ENCODE peak calls at places on chromosomes 13 and 19, in ten cellular contexts. W is esophagus squamous epithelium, G is HT-29, S is kidney tubule cell, U is breast epithelium, I is transverse colon, A is hypothalamus, O is fibroblast of pulmonary artery, E is EL, V is NCI-H1105. Y is an unnamed sample.

GRCh38 chr13:102402292-102402691 is 444 bp upstream of the FGF14 start:
- DNase-seq in G (no peak), W (no peak), S (peak), E (no peak), V (no peak), O (peak), I (peak), A (no peak), U (no peak), Y (no peak)

GRCh38 chr13:113009743-113010509 is 40.9 kb downstream of the MCF2L start:
- DNase-seq in U (no peak), A (no peak), O (peak), W (no peak), V (no peak), G (no peak), I (no peak), E (no peak), S (peak), Y (no peak)

GRCh38 chr13:21996049-21996448 is 325.2 kb downstream of the FGF9 start:
- DNase-seq in V (no peak), O (no peak), G (no peak), W (no peak), A (no peak), I (no peak), U (no peak), S (no peak), E (no peak), Y (no peak)

GRCh38 chr19:4652075-4652474 is 12.8 kb downstream of the TNFAIP8L1 start:
- DNase-seq in U (no peak), E (no peak), I (no peak), W (no peak), V (no peak), O (no peak), S (no peak), G (no peak), A (no peak), Y (no peak)

GRCh38 chr13:71285700-71286099 is 581.3 kb downstream of the DACH1 start:
- DNase-seq in I (no peak), W (no peak), V (no peak), U (no peak), A (no peak), E (no peak), G (peak), O (peak), S (no peak), Y (no peak)

GRCh38 chr19:41588497-41589209 is 12.7 kb downstream of the CEACAM21 start:
- DNase-seq in E (peak), O (peak), G (peak), V (no peak), W (no peak), I (no peak), A (no peak), S (peak), U (no peak), Y (no peak)

GRCh38 chr13:76213423-76213904 is 577.3 kb downstream of the LMO7 start:
- DNase-seq in W (no peak), O (no peak), G (no peak), S (no peak), V (no peak), U (no peak), E (no peak), I (no peak), A (no peak), Y (no peak)

GRCh38 chr19:16470911-16471811 is 609 bp downstream of the EPS15L1 start:
- DNase-seq in U (no peak), O (peak), W (no peak), A (no peak), E (peak), G (peak), I (peak), S (no peak), V (no peak), Y (peak)

GRCh38 chr13:46577656-46578589 is 25.0 kb downstream of the LRCH1 start:
- DNase-seq in S (no peak), I (no peak), U (no peak), W (no peak), V (no peak), O (no peak), E (peak), A (no peak), G (no peak), Y (no peak)

GRCh38 chr19:10292789-10293636 is 3.3 kb downstream of the ICAM5 start:
- DNase-seq in S (no peak), U (no peak), O (no peak), A (no peak), W (no peak), I (peak), G (no peak), E (no peak), V (no peak), Y (no peak)

GRCh38 chr13:32538234-32538620 is 368 bp downstream of the N4BP2L2 start:
- DNase-seq in V (no peak), O (peak), W (no peak), S (no peak), E (peak), U (peak), I (no peak), A (no peak), G (no peak), Y (peak)

GRCh38 chr13:112741835-112742570 is 52.2 kb downstream of the ATP11A start:
- DNase-seq in W (no peak), S (no peak), I (no peak), O (no peak), V (no peak), A (no peak), E (no peak), G (no peak), U (no peak), Y (peak)

GRCh38 chr13:63680704-63681103 is 2265.1 kb upstream of the PCDH20 start:
- DNase-seq in A (no peak), G (no peak), E (no peak), U (no peak), W (no peak), I (no peak), S (no peak), O (no peak), V (no peak), Y (no peak)

Y was measured in mucosa of descending colon.